ENCODE peak calls at places on chromosomes 4 and X, in five cellular contexts. J is A549, I is GM23248, X is SJSA1, O is Peyer's patch. C is an unnamed sample. For H3K4me1, the result is how much of the 10 kb centered on the place peaks cover.

GRCh38 chrX:39328661-39329060 is 527.4 kb downstream of the MID1IP1 start:
- DNase-seq in O (no peak), I (no peak), X (no peak), J (no peak), C (no peak)

GRCh38 chr4:10333942-10334341 is 123.3 kb downstream of the ZNF518B start:
- DNase-seq in O (no peak), X (no peak), I (no peak), J (no peak), C (no peak)

GRCh38 chr4:68342139-68342538 is 7.8 kb downstream of the YTHDC1 start:
- DNase-seq in O (no peak), X (no peak), I (peak), J (peak), C (no peak)

GRCh38 chrX:42219231-42219630 is 295.9 kb upstream of the CASK start:
- DNase-seq in O (no peak), J (no peak), I (no peak), X (no peak), C (no peak)

GRCh38 chrX:30804462-30804861 is 84.6 kb downstream of the TAB3 start:
- DNase-seq in J (no peak), I (no peak), X (no peak), O (no peak), C (no peak)

GRCh38 chrX:28170713-28171112 is 189.5 kb upstream of the DCAF8L1 start:
- DNase-seq in I (no peak), O (no peak), X (no peak), J (no peak), C (no peak)

GRCh38 chrX:40922307-40922706 is 162.9 kb upstream of the USP9X start:
- DNase-seq in X (peak), I (peak), O (no peak), J (peak), C (no peak)

GRCh38 chr4:80322716-80323115 is 12.8 kb upstream of the CFAP299 start:
- DNase-seq in J (no peak), O (no peak), I (peak), X (peak), C (no peak)

GRCh38 chr4:58515206-58515605 is 1405.0 kb upstream of the IGFBP7 start:
- DNase-seq in I (no peak), O (no peak), X (no peak), J (no peak), C (no peak)

GRCh38 chr4:113684534-113685091 is 76.9 kb downstream of the CAMK2D start:
- DNase-seq in X (peak), O (no peak), I (peak), J (peak), C (no peak)

GRCh38 chrX:19046343-19047215 is 62.7 kb upstream of the PHKA2 start:
- DNase-seq in I (peak), X (no peak), O (no peak), J (peak), C (no peak)

GRCh38 chrX:47186096-47186740 is 7.4 kb upstream of the UBA1 start:
- DNase-seq in X (no peak), O (no peak), J (no peak), I (no peak), C (no peak)

GRCh38 chr4:128780688-128781087 is 28.8 kb upstream of the JADE1 start:
- DNase-seq in O (no peak), I (no peak), X (no peak), J (no peak), C (no peak)

GRCh38 chr4:13527983-13528822 is 16.1 kb downstream of the NKX3-2 start:
- DNase-seq in J (no peak), I (no peak), X (no peak), O (no peak), C (no peak)

GRCh38 chrX:120575379-120576114 is 14.8 kb upstream of the CUL4B start:
- DNase-seq in J (peak), O (no peak), I (no peak), X (no peak), C (no peak)

GRCh38 chrX:132786217-132786616 is 172.2 kb downstream of the HS6ST2 start:
- DNase-seq in X (no peak), J (no peak), O (no peak), I (peak), C (no peak)

GRCh38 chr4:165208741-165209388 is 1.5 kb downstream of the KLHL2 start:
- DNase-seq in J (no peak), X (no peak), I (no peak), O (no peak), C (no peak)

GRCh38 chrX:152878976-152879755 is 18.7 kb upstream of the ZNF185 start:
- DNase-seq in O (no peak), I (no peak), J (no peak), X (no peak), C (no peak)

GRCh38 chr4:94235825-94236224 is 28.2 kb downstream of the SMARCAD1 start:
- DNase-seq in O (no peak), I (peak), J (no peak), X (no peak), C (no peak)

GRCh38 chrX:44953734-44954502 is 80.9 kb downstream of the KDM6A start:
- DNase-seq in O (no peak), J (no peak), X (no peak), I (no peak), C (no peak)

GRCh38 chr4:111334356-111334755 is 711.5 kb upstream of the PITX2 start:
- DNase-seq in O (no peak), X (no peak), J (no peak), I (peak), C (no peak)

GRCh38 chrX:36908801-36909403 is 99.3 kb upstream of the FAM47C start:
- DNase-seq in X (no peak), J (peak), I (peak), O (no peak), C (no peak)

GRCh38 chr4:145083891-145084640 is 13.9 kb downstream of the ANAPC10 start:
- DNase-seq in I (peak), O (no peak), X (no peak), J (no peak), C (no peak)

GRCh38 chr4:65461781-65462180 is 208.5 kb downstream of the EPHA5 start:
- DNase-seq in I (no peak), O (no peak), J (no peak), X (no peak), C (no peak)

GRCh38 chr4:72505314-72505744 is 63.7 kb downstream of the ADAMTS3 start:
- DNase-seq in I (peak), O (no peak), X (no peak), J (peak), C (no peak)

GRCh38 chr4:25532579-25532978 is 123.1 kb upstream of the SLC34A2 start:
- DNase-seq in X (no peak), I (peak), O (no peak), J (no peak), C (no peak)
- H3K4me3 ChIP-seq in X (no peak), I (no peak), O (no peak), J (no peak), C (no peak)

DNA sequence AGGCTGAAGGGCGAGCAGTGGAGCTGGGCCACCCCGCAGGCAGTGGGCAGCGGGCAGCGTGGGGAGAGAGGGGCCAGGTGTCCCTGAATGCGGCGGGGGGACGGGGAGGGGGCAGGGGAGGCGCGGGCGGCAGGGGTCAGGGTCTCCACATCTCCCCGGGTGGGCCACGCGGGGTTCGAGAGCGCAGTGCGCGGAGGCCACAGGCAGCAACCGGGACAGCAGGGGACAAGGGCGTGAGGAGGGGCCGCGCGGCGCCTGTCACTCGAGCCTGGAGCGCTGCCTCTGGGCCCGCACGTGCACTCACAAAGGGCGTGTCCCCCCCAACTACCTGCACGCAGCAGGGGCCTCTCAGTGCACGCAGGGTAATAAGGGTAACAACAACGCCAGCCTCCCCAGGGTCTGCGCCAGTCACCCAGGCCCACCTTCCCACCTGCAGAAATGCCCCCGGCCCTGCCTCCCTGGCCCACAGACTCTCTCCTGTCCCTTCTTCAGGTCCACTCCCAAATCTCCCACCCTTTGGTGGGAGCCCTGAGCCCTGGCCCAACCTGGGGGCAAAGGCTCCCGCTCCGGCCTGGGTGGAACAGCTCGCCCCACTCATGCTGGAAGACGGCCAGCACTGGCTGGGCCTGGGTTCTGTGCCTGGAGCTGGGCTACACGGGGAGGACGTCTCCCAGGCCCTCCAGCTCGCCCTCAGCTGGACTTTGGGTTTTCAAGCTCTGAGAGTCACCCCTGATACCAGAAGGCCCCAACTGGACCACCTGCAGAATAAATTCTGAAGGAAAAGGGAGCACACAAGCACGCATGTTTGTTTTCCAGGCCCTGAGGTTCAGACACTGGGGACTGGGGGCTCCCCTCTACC is 53.2 kb downstream of the ZFYVE28 start:
- DNase-seq in X (no peak), J (no peak), O (no peak), I (no peak), C (no peak)
- H3K4me1 ChIP-seq in X (under half), J (under half), O (under half), I (under half), C (under half)

DNA sequence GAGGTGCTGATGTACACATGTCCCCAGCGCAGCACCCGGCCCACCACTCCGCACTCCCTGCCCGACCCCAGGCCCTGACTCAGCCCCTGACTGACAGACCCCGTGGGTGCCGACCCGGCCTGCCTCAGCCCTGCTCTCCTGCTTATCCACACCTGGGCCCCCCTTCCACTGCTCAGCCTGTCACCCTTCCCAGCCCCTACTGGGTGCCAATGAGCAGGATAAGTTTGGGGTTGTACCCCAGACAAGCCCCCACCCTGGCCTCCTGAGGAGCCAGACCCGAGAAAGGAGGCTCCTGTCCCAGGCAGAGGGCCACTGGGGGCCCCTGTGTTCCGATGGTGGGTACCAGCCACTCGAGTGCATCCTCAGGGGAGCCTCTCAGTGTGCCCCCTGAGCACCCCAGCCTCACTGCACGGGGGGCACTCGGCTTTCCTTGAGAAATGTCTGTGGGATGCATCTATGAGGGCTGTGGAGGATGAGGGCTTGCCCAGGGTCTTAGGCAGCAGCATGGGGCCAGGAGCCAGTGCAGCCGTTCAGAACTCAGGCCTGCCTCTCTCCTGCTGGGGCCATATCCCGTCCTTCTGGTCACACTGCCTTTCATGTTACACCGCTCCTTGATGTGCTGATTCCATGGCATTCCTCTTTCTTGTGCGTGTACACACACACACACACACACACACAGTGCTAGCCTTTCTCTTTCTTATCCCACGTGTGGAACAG is 220.0 kb upstream of the PSAPL1 start:
- DNase-seq in J (no peak), I (no peak), O (no peak), X (no peak), C (no peak)
- H3K4me3 ChIP-seq in J (no peak), I (no peak), O (no peak), X (no peak), C (no peak)

DNA sequence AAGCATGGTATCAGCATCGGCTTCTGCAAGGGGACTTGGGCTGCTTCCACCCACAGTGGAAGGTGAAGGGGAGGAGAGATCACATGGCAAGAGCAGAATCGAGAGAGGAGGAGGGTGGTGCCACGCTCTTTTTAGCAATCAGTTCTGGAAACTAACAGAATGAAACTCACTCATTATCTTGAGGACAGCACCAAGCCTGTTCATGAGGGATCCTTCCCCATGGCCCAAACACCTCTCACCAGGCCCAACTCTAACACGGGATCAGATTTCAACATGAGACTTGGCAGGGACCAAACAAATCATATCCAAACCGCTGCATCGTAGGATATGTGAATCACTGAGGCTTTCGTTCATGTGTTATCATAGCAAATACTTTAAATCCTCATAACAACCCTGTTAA is 125.5 kb downstream of the GPC3 start:
- DNase-seq in I (peak), X (no peak), O (no peak), J (no peak), C (no peak)
- H3K4me1 ChIP-seq in I (under half), X (under half), O (under half), J (under half), C (under half)

GRCh38 chrX:8726031-8726652 is 5.8 kb downstream of the ANOS1 start:
- DNase-seq in X (peak), J (no peak), O (no peak), I (peak), C (no peak)

GRCh38 chrX:8731579-8732395 is at the start of gene ANOS1:
- DNase-seq in J (peak), X (peak), I (peak), O (no peak), C (no peak)

GRCh38 chrX:8728932-8729331 is 3.0 kb downstream of the ANOS1 start:
- DNase-seq in J (no peak), I (no peak), O (no peak), X (no peak), C (no peak)

GRCh38 chrX:8730812-8731578 is 942 bp downstream of the ANOS1 start:
- DNase-seq in X (no peak), J (no peak), I (no peak), O (no peak), C (no peak)
- H3K4me3 ChIP-seq in X (peak), J (peak), I (peak), O (peak), C (no peak)

GRCh38 chr4:2800691-2801596 is 8.1 kb downstream of the SH3BP2 start:
- DNase-seq in I (peak), O (peak), J (no peak), X (no peak), C (no peak)

GRCh38 chr4:2798399-2799301 is 5.8 kb downstream of the SH3BP2 start:
- DNase-seq in X (no peak), I (no peak), O (peak), J (no peak), C (peak)

GRCh38 chr4:2799444-2799911 is 6.6 kb downstream of the SH3BP2 start:
- DNase-seq in I (no peak), X (no peak), O (no peak), J (no peak), C (no peak)

GRCh38 chr4:2797545-2798305 is 4.8 kb downstream of the SH3BP2 start:
- DNase-seq in O (no peak), X (no peak), I (no peak), J (no peak), C (peak)

DNA sequence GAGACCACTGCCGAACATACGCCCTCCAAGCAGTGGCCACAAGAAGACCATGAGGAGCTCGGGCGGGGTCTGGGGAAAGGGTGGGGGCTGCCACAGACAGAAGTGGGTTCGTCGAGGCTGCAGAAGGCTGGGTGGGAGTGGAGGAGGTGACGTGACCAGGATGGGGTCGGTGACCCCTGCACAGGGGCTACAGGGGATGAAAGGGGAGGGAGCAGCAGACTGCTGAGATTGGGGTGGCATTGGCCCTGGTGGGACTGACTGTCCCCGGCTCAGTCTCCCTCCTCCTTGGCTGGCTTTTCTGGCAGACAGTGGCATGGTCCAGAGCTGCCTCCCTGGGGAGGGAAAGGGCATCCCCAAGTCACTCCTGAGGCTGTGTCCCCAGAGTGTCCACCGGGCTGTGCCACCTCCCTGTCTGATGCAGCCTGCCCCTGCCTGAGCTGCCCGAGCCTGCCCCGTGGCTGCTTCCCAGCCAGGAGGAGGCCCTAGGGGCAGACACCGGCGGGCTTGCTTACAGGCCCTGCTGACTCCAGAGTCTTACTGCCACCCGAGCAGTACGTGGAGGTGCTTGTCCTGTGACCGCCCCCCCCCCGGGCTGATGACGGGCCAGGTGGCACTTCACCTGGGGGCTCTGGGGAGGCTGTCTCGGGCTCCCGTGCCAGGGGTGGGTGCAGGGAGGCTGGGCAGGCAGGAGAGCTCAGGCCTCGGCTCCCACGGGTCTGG is 7.2 kb downstream of the SH3BP2 start:
- DNase-seq in I (peak), J (no peak), X (no peak), O (no peak), C (no peak)
- H3K4me1 ChIP-seq in I (under half), J (half or more), X (under half), O (under half), C (under half)

DNA sequence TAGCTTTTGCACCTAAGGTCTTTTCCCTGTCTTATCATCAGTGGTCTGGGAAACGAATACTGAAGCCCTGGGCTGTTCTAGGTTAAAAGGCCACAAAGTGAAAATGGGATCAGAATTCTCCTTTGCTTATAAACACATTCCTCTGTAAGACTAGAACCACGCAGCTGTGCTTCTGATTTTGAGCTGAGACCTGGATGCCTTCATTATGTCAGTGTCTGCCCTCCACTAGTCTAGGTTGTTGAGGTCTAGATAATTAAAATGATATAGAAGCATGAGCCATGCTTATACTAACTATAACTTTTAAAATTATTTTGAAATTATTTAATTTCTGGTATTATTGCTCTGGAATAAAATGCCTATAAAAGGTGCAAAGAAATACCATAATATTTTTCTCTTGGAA is 403.9 kb downstream of the ADGRL3 start:
- DNase-seq in I (no peak), X (no peak), O (no peak), J (no peak), C (no peak)
- H3K4me3 ChIP-seq in I (no peak), X (no peak), O (no peak), J (no peak), C (no peak)

GRCh38 chr4:48910511-48910910 is 3.9 kb upstream of the OCIAD2 start:
- DNase-seq in X (no peak), I (no peak), O (no peak), J (no peak), C (no peak)

GRCh38 chr4:48907706-48908477 is 1.3 kb upstream of the OCIAD2 start:
- DNase-seq in O (no peak), X (no peak), I (no peak), J (no peak), C (no peak)

GRCh38 chr4:48909697-48910096 is 3.1 kb upstream of the OCIAD2 start:
- DNase-seq in I (peak), X (peak), O (no peak), J (peak), C (no peak)

GRCh38 chr4:48906283-48907173 is at the start of gene OCIAD2:
- DNase-seq in X (peak), O (peak), J (peak), I (peak), C (peak)

DNA sequence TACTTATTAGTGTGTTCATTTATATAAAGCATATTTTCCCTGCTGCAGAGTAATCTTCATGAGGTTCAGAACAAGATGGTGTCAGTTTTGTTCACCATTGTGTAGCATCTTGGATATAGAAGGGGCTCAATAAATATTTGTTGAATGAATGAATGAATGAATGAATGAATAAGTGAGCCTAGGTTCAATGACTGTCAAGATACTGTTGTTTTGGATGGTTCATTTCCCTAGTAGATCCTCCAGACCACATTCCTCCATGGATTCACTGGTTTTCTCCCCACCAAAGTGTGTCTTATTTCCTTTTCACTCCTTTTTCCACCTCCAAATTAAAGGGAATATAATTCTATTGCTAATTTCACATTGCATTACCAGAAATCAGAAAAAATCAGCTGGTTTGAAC is 2.1 kb upstream of the OCIAD2 start:
- DNase-seq in I (no peak), O (no peak), J (no peak), X (no peak), C (no peak)
- H3K4me1 ChIP-seq in I (under half), O (under half), J (half or more), X (under half), C (under half)